ENCODE peak calls at places on chromosomes 7 and 10, in eight cellular contexts. X, N, B, H, L, U, Y and A are unnamed samples.

GRCh38 chr7:84188811-84189405 is 5.7 kb downstream of the SEMA3A start:
- DNase-seq in B (peak; percentile 41), X (no peak), N (no peak), U (no peak), H (no peak), Y (no peak), L (no peak), A (peak; percentile 40)

GRCh38 chr10:100046088-100046487 is 35.6 kb downstream of the CPN1 start:
- DNase-seq in L (peak; percentile 67), H (peak; percentile 94), U (peak; percentile 68), N (peak; percentile 67), X (peak; percentile 90), Y (peak; percentile 73), B (peak; percentile 89), A (peak; percentile 44)

GRCh38 chr7:125599387-125599786 is 669.8 kb upstream of the POT1 start:
- DNase-seq in U (no peak), Y (no peak), X (no peak), H (no peak), N (no peak), B (no peak), L (no peak), A (no peak)

GRCh38 chr7:139782932-139783331 is 5.1 kb upstream of the HIPK2 start:
- DNase-seq in X (no peak), B (no peak), Y (no peak), U (no peak), N (no peak), L (no peak), H (no peak), A (no peak)

GRCh38 chr10:98125940-98126631 is 8.4 kb upstream of the R3HCC1L start:
- DNase-seq in U (no peak), B (no peak), N (no peak), H (no peak), Y (no peak), X (no peak), L (no peak), A (no peak)

GRCh38 chr10:45452743-45453452 is 78.9 kb downstream of the ALOX5 start:
- DNase-seq in X (no peak), Y (no peak), H (no peak), U (no peak), N (no peak), L (no peak), B (no peak), A (no peak)

GRCh38 chr10:536371-536925 is 153.0 kb downstream of the DIP2C start:
- DNase-seq in B (no peak), L (no peak), U (no peak), N (no peak), Y (no peak), X (peak; percentile 91), H (no peak), A (no peak)

GRCh38 chr10:92849234-92849525 is 860 bp downstream of the EXOC6 start:
- DNase-seq in B (peak; percentile 29), Y (no peak), X (no peak), H (no peak), U (no peak), N (no peak), L (no peak), A (no peak)

GRCh38 chr10:114453576-114453975 is 49.3 kb upstream of the AFAP1L2 start:
- DNase-seq in X (no peak), N (no peak), L (no peak), H (no peak), U (no peak), Y (no peak), B (no peak), A (no peak)

GRCh38 chr7:42385912-42386311 is 148.9 kb upstream of the GLI3 start:
- DNase-seq in B (no peak), N (no peak), L (no peak), Y (no peak), U (no peak), X (no peak), H (no peak), A (no peak)

GRCh38 chr10:501596-501995 is 187.9 kb downstream of the DIP2C start:
- DNase-seq in L (no peak), X (no peak), B (no peak), U (no peak), H (no peak), Y (no peak), N (no peak), A (no peak)

GRCh38 chr7:141944811-141945210 is 2.0 kb downstream of the CLEC5A start:
- DNase-seq in N (no peak), B (no peak), L (no peak), H (no peak), X (no peak), U (no peak), Y (no peak), A (no peak)

GRCh38 chr10:76350583-76350982 is 919.2 kb downstream of the LRMDA start:
- DNase-seq in B (no peak), N (no peak), Y (no peak), L (no peak), H (no peak), X (no peak), U (no peak), A (no peak)

GRCh38 chr7:140017543-140017942 is 45.2 kb downstream of the PARP12 start:
- DNase-seq in Y (no peak), N (no peak), B (no peak), U (no peak), X (no peak), L (no peak), H (no peak), A (no peak)